ENCODE peak calls at places on chromosomes 1 and 21, in eight cellular contexts. One of them, this sample, is unnamed.

GRCh38 chr1:4050998-4051397 is 150.9 kb upstream of the C1orf174 start:
- DNase-seq in AG10803: no peak
- DNase-seq in LoVo: no peak
- DNase-seq in progenitor cell of endocrine pancreas: no peak
- DNase-seq in kidney epithelial cell: no peak
- DNase-seq in RPMI8226: no peak
- DNase-seq in HS-27A: no peak
- DNase-seq in stimulated activated CD4-positive, alpha-beta T cell treated with anti-CD3 and anti-CD28 coated beads, Interleukin-4, amount 100 ng/mL, for 4 hours: no peak
- DNase-seq in this sample: no peak

GRCh38 chr1:1630191-1630964 is 1.6 kb upstream of the MMP23B start:
- DNase-seq in kidney epithelial cell: no peak
- DNase-seq in AG10803: peak
- DNase-seq in RPMI8226: peak
- DNase-seq in progenitor cell of endocrine pancreas: no peak
- DNase-seq in stimulated activated CD4-positive, alpha-beta T cell treated with anti-CD3 and anti-CD28 coated beads, Interleukin-4, amount 100 ng/mL, for 4 hours: peak
- DNase-seq in LoVo: no peak
- DNase-seq in HS-27A: no peak
- DNase-seq in this sample: no peak

GRCh38 chr1:32904797-32905196 is 3.6 kb upstream of the TMEM54 start:
- DNase-seq in AG10803: no peak
- DNase-seq in stimulated activated CD4-positive, alpha-beta T cell treated with anti-CD3 and anti-CD28 coated beads, Interleukin-4, amount 100 ng/mL, for 4 hours: no peak
- DNase-seq in progenitor cell of endocrine pancreas: no peak
- DNase-seq in LoVo: no peak
- DNase-seq in HS-27A: no peak
- DNase-seq in kidney epithelial cell: no peak
- DNase-seq in RPMI8226: no peak
- DNase-seq in this sample: peak

GRCh38 chr1:39692152-39693064 is 1.2 kb upstream of the HPCAL4 start:
- DNase-seq in stimulated activated CD4-positive, alpha-beta T cell treated with anti-CD3 and anti-CD28 coated beads, Interleukin-4, amount 100 ng/mL, for 4 hours: no peak
- DNase-seq in RPMI8226: no peak
- DNase-seq in AG10803: no peak
- DNase-seq in LoVo: no peak
- DNase-seq in kidney epithelial cell: no peak
- DNase-seq in progenitor cell of endocrine pancreas: no peak
- DNase-seq in HS-27A: no peak
- DNase-seq in this sample: no peak

GRCh38 chr1:162471290-162471853 is 26.2 kb upstream of the UHMK1 start:
- DNase-seq in LoVo: no peak
- DNase-seq in stimulated activated CD4-positive, alpha-beta T cell treated with anti-CD3 and anti-CD28 coated beads, Interleukin-4, amount 100 ng/mL, for 4 hours: no peak
- DNase-seq in RPMI8226: no peak
- DNase-seq in progenitor cell of endocrine pancreas: no peak
- DNase-seq in kidney epithelial cell: no peak
- DNase-seq in AG10803: no peak
- DNase-seq in HS-27A: no peak
- DNase-seq in this sample: no peak

GRCh38 chr21:38277501-38278111 is 20.8 kb downstream of the KCNJ15 start:
- DNase-seq in kidney epithelial cell: peak
- DNase-seq in AG10803: peak
- DNase-seq in progenitor cell of endocrine pancreas: no peak
- DNase-seq in HS-27A: peak
- DNase-seq in RPMI8226: no peak
- DNase-seq in stimulated activated CD4-positive, alpha-beta T cell treated with anti-CD3 and anti-CD28 coated beads, Interleukin-4, amount 100 ng/mL, for 4 hours: no peak
- DNase-seq in LoVo: peak
- DNase-seq in this sample: no peak

GRCh38 chr1:40182956-40183710 is 21.9 kb downstream of the RLF start:
- DNase-seq in RPMI8226: no peak
- DNase-seq in HS-27A: no peak
- DNase-seq in kidney epithelial cell: no peak
- DNase-seq in LoVo: no peak
- DNase-seq in AG10803: peak
- DNase-seq in stimulated activated CD4-positive, alpha-beta T cell treated with anti-CD3 and anti-CD28 coated beads, Interleukin-4, amount 100 ng/mL, for 4 hours: no peak
- DNase-seq in progenitor cell of endocrine pancreas: no peak
- DNase-seq in this sample: no peak

GRCh38 chr1:31723828-31724359 is 20.1 kb upstream of the COL16A1 start:
- DNase-seq in RPMI8226: peak
- DNase-seq in AG10803: peak
- DNase-seq in progenitor cell of endocrine pancreas: peak
- DNase-seq in kidney epithelial cell: no peak
- DNase-seq in stimulated activated CD4-positive, alpha-beta T cell treated with anti-CD3 and anti-CD28 coated beads, Interleukin-4, amount 100 ng/mL, for 4 hours: peak
- DNase-seq in HS-27A: no peak
- DNase-seq in LoVo: peak
- DNase-seq in this sample: peak

GRCh38 chr21:43956667-43957030 is 55.5 kb upstream of the TRAPPC10 start:
- DNase-seq in stimulated activated CD4-positive, alpha-beta T cell treated with anti-CD3 and anti-CD28 coated beads, Interleukin-4, amount 100 ng/mL, for 4 hours: no peak
- DNase-seq in progenitor cell of endocrine pancreas: no peak
- DNase-seq in kidney epithelial cell: no peak
- DNase-seq in LoVo: no peak
- DNase-seq in RPMI8226: no peak
- DNase-seq in HS-27A: no peak
- DNase-seq in AG10803: no peak
- DNase-seq in this sample: no peak

GRCh38 chr1:244964112-244964971 is 100.0 kb upstream of the HNRNPU start:
- DNase-seq in stimulated activated CD4-positive, alpha-beta T cell treated with anti-CD3 and anti-CD28 coated beads, Interleukin-4, amount 100 ng/mL, for 4 hours: no peak
- DNase-seq in LoVo: peak
- DNase-seq in AG10803: peak
- DNase-seq in kidney epithelial cell: no peak
- DNase-seq in HS-27A: peak
- DNase-seq in RPMI8226: no peak
- DNase-seq in progenitor cell of endocrine pancreas: no peak
- DNase-seq in this sample: no peak

GRCh38 chr1:217524787-217525520 is 105.9 kb downstream of the GPATCH2 start:
- DNase-seq in RPMI8226: no peak
- DNase-seq in progenitor cell of endocrine pancreas: no peak
- DNase-seq in AG10803: peak
- DNase-seq in LoVo: no peak
- DNase-seq in HS-27A: peak
- DNase-seq in kidney epithelial cell: no peak
- DNase-seq in stimulated activated CD4-positive, alpha-beta T cell treated with anti-CD3 and anti-CD28 coated beads, Interleukin-4, amount 100 ng/mL, for 4 hours: no peak
- DNase-seq in this sample: no peak

GRCh38 chr1:32051706-32052105 is 21.0 kb upstream of the TMEM39B start:
- DNase-seq in LoVo: no peak
- DNase-seq in stimulated activated CD4-positive, alpha-beta T cell treated with anti-CD3 and anti-CD28 coated beads, Interleukin-4, amount 100 ng/mL, for 4 hours: no peak
- DNase-seq in kidney epithelial cell: no peak
- DNase-seq in HS-27A: no peak
- DNase-seq in RPMI8226: no peak
- DNase-seq in progenitor cell of endocrine pancreas: no peak
- DNase-seq in AG10803: no peak
- DNase-seq in this sample: no peak

GRCh38 chr1:193786996-193787546 is 600.7 kb upstream of the B3GALT2 start:
- DNase-seq in AG10803: no peak
- DNase-seq in LoVo: peak
- DNase-seq in progenitor cell of endocrine pancreas: no peak
- DNase-seq in kidney epithelial cell: no peak
- DNase-seq in stimulated activated CD4-positive, alpha-beta T cell treated with anti-CD3 and anti-CD28 coated beads, Interleukin-4, amount 100 ng/mL, for 4 hours: no peak
- DNase-seq in HS-27A: no peak
- DNase-seq in RPMI8226: no peak
- DNase-seq in this sample: no peak

GRCh38 chr1:234452566-234452965 is 26.4 kb downstream of the TARBP1 start:
- DNase-seq in RPMI8226: no peak
- DNase-seq in HS-27A: no peak
- DNase-seq in stimulated activated CD4-positive, alpha-beta T cell treated with anti-CD3 and anti-CD28 coated beads, Interleukin-4, amount 100 ng/mL, for 4 hours: no peak
- DNase-seq in AG10803: no peak
- DNase-seq in progenitor cell of endocrine pancreas: no peak
- DNase-seq in kidney epithelial cell: no peak
- DNase-seq in LoVo: no peak
- DNase-seq in this sample: peak

GRCh38 chr21:34582506-34583150 is 32.3 kb downstream of the RCAN1 start:
- DNase-seq in HS-27A: no peak
- DNase-seq in stimulated activated CD4-positive, alpha-beta T cell treated with anti-CD3 and anti-CD28 coated beads, Interleukin-4, amount 100 ng/mL, for 4 hours: no peak
- DNase-seq in kidney epithelial cell: no peak
- DNase-seq in AG10803: peak
- DNase-seq in progenitor cell of endocrine pancreas: no peak
- DNase-seq in LoVo: no peak
- DNase-seq in RPMI8226: peak
- DNase-seq in this sample: no peak

GRCh38 chr1:240691521-240692338 is 79.8 kb upstream of the GREM2 start:
- DNase-seq in kidney epithelial cell: no peak
- DNase-seq in AG10803: peak
- DNase-seq in LoVo: no peak
- DNase-seq in progenitor cell of endocrine pancreas: peak
- DNase-seq in HS-27A: no peak
- DNase-seq in RPMI8226: peak
- DNase-seq in stimulated activated CD4-positive, alpha-beta T cell treated with anti-CD3 and anti-CD28 coated beads, Interleukin-4, amount 100 ng/mL, for 4 hours: no peak
- DNase-seq in this sample: no peak

GRCh38 chr1:215022204-215022603 is 60.3 kb upstream of the KCNK2 start:
- DNase-seq in LoVo: no peak
- DNase-seq in stimulated activated CD4-positive, alpha-beta T cell treated with anti-CD3 and anti-CD28 coated beads, Interleukin-4, amount 100 ng/mL, for 4 hours: no peak
- DNase-seq in HS-27A: no peak
- DNase-seq in RPMI8226: no peak
- DNase-seq in kidney epithelial cell: no peak
- DNase-seq in AG10803: peak
- DNase-seq in progenitor cell of endocrine pancreas: no peak
- DNase-seq in this sample: no peak

GRCh38 chr1:226569879-226570547 is 21.4 kb downstream of the STUM start:
- DNase-seq in RPMI8226: peak
- DNase-seq in HS-27A: no peak
- DNase-seq in progenitor cell of endocrine pancreas: peak
- DNase-seq in LoVo: no peak
- DNase-seq in stimulated activated CD4-positive, alpha-beta T cell treated with anti-CD3 and anti-CD28 coated beads, Interleukin-4, amount 100 ng/mL, for 4 hours: peak
- DNase-seq in AG10803: no peak
- DNase-seq in kidney epithelial cell: no peak
- DNase-seq in this sample: no peak

GRCh38 chr1:245807306-245807705 is 652.5 kb downstream of the KIF26B start:
- DNase-seq in kidney epithelial cell: no peak
- DNase-seq in HS-27A: no peak
- DNase-seq in AG10803: peak
- DNase-seq in RPMI8226: no peak
- DNase-seq in progenitor cell of endocrine pancreas: no peak
- DNase-seq in LoVo: no peak
- DNase-seq in stimulated activated CD4-positive, alpha-beta T cell treated with anti-CD3 and anti-CD28 coated beads, Interleukin-4, amount 100 ng/mL, for 4 hours: no peak
- DNase-seq in this sample: no peak

GRCh38 chr1:172293379-172293778 is 127.1 kb upstream of the C1orf105 start:
- DNase-seq in progenitor cell of endocrine pancreas: no peak
- DNase-seq in RPMI8226: no peak
- DNase-seq in stimulated activated CD4-positive, alpha-beta T cell treated with anti-CD3 and anti-CD28 coated beads, Interleukin-4, amount 100 ng/mL, for 4 hours: no peak
- DNase-seq in LoVo: no peak
- DNase-seq in kidney epithelial cell: no peak
- DNase-seq in HS-27A: no peak
- DNase-seq in AG10803: peak
- DNase-seq in this sample: no peak

GRCh38 chr1:209370616-209371015 is 212.9 kb upstream of the CAMK1G start:
- DNase-seq in kidney epithelial cell: no peak
- DNase-seq in progenitor cell of endocrine pancreas: no peak
- DNase-seq in RPMI8226: no peak
- DNase-seq in AG10803: no peak
- DNase-seq in HS-27A: no peak
- DNase-seq in LoVo: no peak
- DNase-seq in stimulated activated CD4-positive, alpha-beta T cell treated with anti-CD3 and anti-CD28 coated beads, Interleukin-4, amount 100 ng/mL, for 4 hours: no peak
- DNase-seq in this sample: no peak

GRCh38 chr1:42847721-42848470 is 1.5 kb downstream of the ZNF691 start:
- DNase-seq in RPMI8226: no peak
- DNase-seq in stimulated activated CD4-positive, alpha-beta T cell treated with anti-CD3 and anti-CD28 coated beads, Interleukin-4, amount 100 ng/mL, for 4 hours: no peak
- DNase-seq in kidney epithelial cell: no peak
- DNase-seq in progenitor cell of endocrine pancreas: no peak
- DNase-seq in HS-27A: no peak
- DNase-seq in LoVo: no peak
- DNase-seq in AG10803: no peak
- DNase-seq in this sample: no peak

GRCh38 chr1:85137660-85138059 is 63.2 kb downstream of the SYDE2 start:
- DNase-seq in progenitor cell of endocrine pancreas: peak
- DNase-seq in RPMI8226: no peak
- DNase-seq in stimulated activated CD4-positive, alpha-beta T cell treated with anti-CD3 and anti-CD28 coated beads, Interleukin-4, amount 100 ng/mL, for 4 hours: no peak
- DNase-seq in AG10803: peak
- DNase-seq in HS-27A: no peak
- DNase-seq in kidney epithelial cell: peak
- DNase-seq in LoVo: peak
- DNase-seq in this sample: peak

GRCh38 chr1:147808025-147808424 is 47.6 kb upstream of the GJA5 start:
- DNase-seq in kidney epithelial cell: no peak
- DNase-seq in stimulated activated CD4-positive, alpha-beta T cell treated with anti-CD3 and anti-CD28 coated beads, Interleukin-4, amount 100 ng/mL, for 4 hours: no peak
- DNase-seq in RPMI8226: no peak
- DNase-seq in LoVo: no peak
- DNase-seq in HS-27A: no peak
- DNase-seq in progenitor cell of endocrine pancreas: no peak
- DNase-seq in AG10803: peak
- DNase-seq in this sample: no peak

GRCh38 chr21:45974073-45975016 is 7.2 kb upstream of the COL6A1 start:
- DNase-seq in LoVo: peak
- DNase-seq in RPMI8226: no peak
- DNase-seq in AG10803: peak
- DNase-seq in HS-27A: no peak
- DNase-seq in progenitor cell of endocrine pancreas: no peak
- DNase-seq in stimulated activated CD4-positive, alpha-beta T cell treated with anti-CD3 and anti-CD28 coated beads, Interleukin-4, amount 100 ng/mL, for 4 hours: peak
- DNase-seq in kidney epithelial cell: no peak
- DNase-seq in this sample: no peak

GRCh38 chr1:96538883-96539282 is 182.7 kb upstream of the PTBP2 start:
- DNase-seq in LoVo: no peak
- DNase-seq in stimulated activated CD4-positive, alpha-beta T cell treated with anti-CD3 and anti-CD28 coated beads, Interleukin-4, amount 100 ng/mL, for 4 hours: no peak
- DNase-seq in kidney epithelial cell: no peak
- DNase-seq in HS-27A: no peak
- DNase-seq in progenitor cell of endocrine pancreas: no peak
- DNase-seq in AG10803: peak
- DNase-seq in RPMI8226: no peak
- DNase-seq in this sample: no peak

GRCh38 chr1:30267046-30267445 is 456.3 kb downstream of the MATN1 start:
- DNase-seq in HS-27A: no peak
- DNase-seq in kidney epithelial cell: no peak
- DNase-seq in LoVo: no peak
- DNase-seq in stimulated activated CD4-positive, alpha-beta T cell treated with anti-CD3 and anti-CD28 coated beads, Interleukin-4, amount 100 ng/mL, for 4 hours: no peak
- DNase-seq in progenitor cell of endocrine pancreas: no peak
- DNase-seq in RPMI8226: no peak
- DNase-seq in AG10803: no peak
- DNase-seq in this sample: no peak

GRCh38 chr1:207565546-207566468 is 69.8 kb downstream of the CR1 start:
- DNase-seq in LoVo: no peak
- DNase-seq in AG10803: no peak
- DNase-seq in RPMI8226: peak
- DNase-seq in stimulated activated CD4-positive, alpha-beta T cell treated with anti-CD3 and anti-CD28 coated beads, Interleukin-4, amount 100 ng/mL, for 4 hours: no peak
- DNase-seq in HS-27A: no peak
- DNase-seq in progenitor cell of endocrine pancreas: no peak
- DNase-seq in kidney epithelial cell: no peak
- DNase-seq in this sample: no peak

GRCh38 chr1:240492832-240493440 is 119.0 kb downstream of the GREM2 start:
- DNase-seq in AG10803: no peak
- DNase-seq in HS-27A: no peak
- DNase-seq in kidney epithelial cell: no peak
- DNase-seq in LoVo: no peak
- DNase-seq in RPMI8226: peak
- DNase-seq in stimulated activated CD4-positive, alpha-beta T cell treated with anti-CD3 and anti-CD28 coated beads, Interleukin-4, amount 100 ng/mL, for 4 hours: no peak
- DNase-seq in progenitor cell of endocrine pancreas: peak
- DNase-seq in this sample: peak